ENCODE peak calls at places on chromosomes 11 and 22, in four cellular contexts. One of them, this sample, is unnamed.

GRCh38 chr11:27807594-27807993 is 107.3 kb upstream of the BDNF start:
- DNase-seq in PC-9: peak
- DNase-seq in dorsolateral prefrontal cortex: no peak
- DNase-seq in AG04450: peak
- DNase-seq in this sample: no peak

GRCh38 chr22:37211853-37212173 is 464 bp downstream of the SSTR3 start:
- DNase-seq in dorsolateral prefrontal cortex: no peak
- DNase-seq in AG04450: no peak
- DNase-seq in PC-9: no peak
- DNase-seq in this sample: no peak

GRCh38 chr11:33864479-33864878 is 27.4 kb downstream of the LMO2 start:
- DNase-seq in dorsolateral prefrontal cortex: no peak
- DNase-seq in PC-9: no peak
- DNase-seq in AG04450: no peak
- DNase-seq in this sample: no peak

GRCh38 chr11:27162237-27162636 is 121.6 kb downstream of the BBOX1 start:
- DNase-seq in dorsolateral prefrontal cortex: no peak
- DNase-seq in AG04450: no peak
- DNase-seq in PC-9: no peak
- DNase-seq in this sample: no peak

GRCh38 chr11:28666632-28667031 is 558.4 kb downstream of the METTL15 start:
- DNase-seq in PC-9: no peak
- DNase-seq in AG04450: no peak
- DNase-seq in dorsolateral prefrontal cortex: no peak
- DNase-seq in this sample: no peak

GRCh38 chr11:94926271-94926625 is 47.1 kb downstream of the CWC15 start:
- DNase-seq in AG04450: no peak
- DNase-seq in PC-9: no peak
- DNase-seq in dorsolateral prefrontal cortex: no peak
- DNase-seq in this sample: no peak

GRCh38 chr11:28743101-28743550 is 634.9 kb downstream of the METTL15 start:
- DNase-seq in AG04450: no peak
- DNase-seq in dorsolateral prefrontal cortex: no peak
- DNase-seq in PC-9: no peak
- DNase-seq in this sample: no peak

GRCh38 chr11:94641167-94641761 is 74.1 kb downstream of the PIWIL4 start:
- DNase-seq in dorsolateral prefrontal cortex: no peak
- DNase-seq in PC-9: no peak
- DNase-seq in AG04450: no peak
- DNase-seq in this sample: no peak

GRCh38 chr22:30127749-30128166 is 47.5 kb downstream of the HORMAD2 start:
- DNase-seq in PC-9: no peak
- DNase-seq in AG04450: peak
- DNase-seq in dorsolateral prefrontal cortex: no peak
- DNase-seq in this sample: peak

GRCh38 chr11:76615950-76616349 is 54.6 kb downstream of the LRRC32 start:
- DNase-seq in PC-9: no peak
- DNase-seq in dorsolateral prefrontal cortex: no peak
- DNase-seq in AG04450: no peak
- DNase-seq in this sample: peak

GRCh38 chr11:119195680-119196079 is 10.4 kb downstream of the NHERF4 start:
- DNase-seq in dorsolateral prefrontal cortex: no peak
- DNase-seq in AG04450: peak
- DNase-seq in PC-9: peak
- DNase-seq in this sample: peak

GRCh38 chr11:3823303-3823702 is 14.9 kb downstream of the PGAP2 start:
- DNase-seq in dorsolateral prefrontal cortex: peak
- DNase-seq in PC-9: no peak
- DNase-seq in AG04450: peak
- DNase-seq in this sample: peak

GRCh38 chr11:75760710-75761493 is 7.7 kb upstream of the DGAT2 start:
- DNase-seq in AG04450: no peak
- DNase-seq in dorsolateral prefrontal cortex: no peak
- DNase-seq in PC-9: peak
- DNase-seq in this sample: peak

GRCh38 chr11:117481036-117481435 is 153.4 kb downstream of the CEP164 start:
- DNase-seq in AG04450: no peak
- DNase-seq in dorsolateral prefrontal cortex: no peak
- DNase-seq in PC-9: no peak
- DNase-seq in this sample: no peak

GRCh38 chr11:47552086-47552580 is 799 bp downstream of the CELF1 start:
- DNase-seq in dorsolateral prefrontal cortex: no peak
- DNase-seq in AG04450: no peak
- DNase-seq in PC-9: peak
- DNase-seq in this sample: peak

GRCh38 chr11:15970506-15971214 is 385.7 kb downstream of the SOX6 start:
- DNase-seq in AG04450: no peak
- DNase-seq in dorsolateral prefrontal cortex: no peak
- DNase-seq in PC-9: no peak
- DNase-seq in this sample: no peak

GRCh38 chr11:9260182-9261146 is 4.7 kb downstream of the DENND5A start:
- DNase-seq in dorsolateral prefrontal cortex: no peak
- DNase-seq in PC-9: no peak
- DNase-seq in AG04450: no peak
- DNase-seq in this sample: no peak

GRCh38 chr22:22059476-22060002 is 77.0 kb upstream of the TOP3B start:
- DNase-seq in AG04450: no peak
- DNase-seq in PC-9: no peak
- DNase-seq in dorsolateral prefrontal cortex: no peak
- DNase-seq in this sample: no peak

GRCh38 chr22:30245181-30245984 is 1.2 kb downstream of the LIF start:
- DNase-seq in AG04450: no peak
- DNase-seq in dorsolateral prefrontal cortex: no peak
- DNase-seq in PC-9: no peak
- DNase-seq in this sample: no peak

GRCh38 chr22:20206709-20207215 is 55.9 kb upstream of the CCDC188 start:
- DNase-seq in PC-9: peak
- DNase-seq in AG04450: no peak
- DNase-seq in dorsolateral prefrontal cortex: no peak
- DNase-seq in this sample: peak

GRCh38 chr22:37329239-37330140 is 47.2 kb downstream of the CYTH4 start:
- DNase-seq in AG04450: no peak
- DNase-seq in PC-9: peak
- DNase-seq in dorsolateral prefrontal cortex: no peak
- DNase-seq in this sample: no peak

GRCh38 chr11:46117842-46118241 is 3.4 kb downstream of the PHF21A start:
- DNase-seq in AG04450: no peak
- DNase-seq in PC-9: no peak
- DNase-seq in dorsolateral prefrontal cortex: no peak
- DNase-seq in this sample: no peak

GRCh38 chr22:39364646-39365405 is 15.0 kb downstream of the SYNGR1 start:
- DNase-seq in AG04450: no peak
- DNase-seq in dorsolateral prefrontal cortex: no peak
- DNase-seq in PC-9: no peak
- DNase-seq in this sample: no peak

GRCh38 chr11:126332221-126332711 is 23.2 kb upstream of the ST3GAL4 start:
- DNase-seq in dorsolateral prefrontal cortex: peak
- DNase-seq in PC-9: peak
- DNase-seq in AG04450: peak
- DNase-seq in this sample: peak

DNA sequence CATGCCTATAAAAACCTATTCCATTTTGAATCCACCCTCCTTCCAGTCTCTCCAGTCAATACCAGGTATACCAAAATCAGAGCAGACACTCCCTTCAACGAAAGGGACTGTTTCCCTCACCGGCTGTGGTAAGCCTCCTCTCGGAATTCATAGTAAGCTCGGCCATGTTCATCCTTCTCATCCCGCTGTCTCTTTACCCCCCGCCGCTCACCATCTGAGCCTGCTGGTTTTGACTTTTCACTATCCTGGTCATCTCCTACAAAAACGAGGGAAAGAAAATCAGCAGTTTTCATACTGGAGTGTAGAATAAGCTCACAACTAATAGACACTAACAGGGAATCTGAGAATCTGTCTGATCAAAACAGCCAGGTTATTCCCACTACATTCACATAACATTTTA is 3.1 kb downstream of the HNRNPUL2 start:
- DNase-seq in AG04450: no peak
- DNase-seq in dorsolateral prefrontal cortex: no peak
- DNase-seq in PC-9: no peak
- DNase-seq in this sample: no peak
- H3K4me3 ChIP-seq in AG04450: peak
- H3K4me3 ChIP-seq in dorsolateral prefrontal cortex: no peak
- H3K4me3 ChIP-seq in PC-9: peak
- H3K4me3 ChIP-seq in this sample: peak

GRCh38 chr11:65209711-65210360 is 28.1 kb downstream of the CAPN1 start:
- DNase-seq in AG04450: no peak
- DNase-seq in dorsolateral prefrontal cortex: no peak
- DNase-seq in PC-9: peak
- DNase-seq in this sample: no peak
- TF ChIP-seq CTCF in AG04450: no peak
- TF ChIP-seq CTCF in dorsolateral prefrontal cortex: no peak
- TF ChIP-seq CTCF in PC-9: no peak
- TF ChIP-seq CTCF in this sample: no peak

GRCh38 chr11:128171496-128171895 is 415.9 kb downstream of the ETS1 start:
- DNase-seq in PC-9: peak
- DNase-seq in AG04450: no peak
- DNase-seq in dorsolateral prefrontal cortex: no peak
- DNase-seq in this sample: no peak

GRCh38 chr11:128161994-128162393 is 425.4 kb downstream of the ETS1 start:
- DNase-seq in AG04450: no peak
- DNase-seq in PC-9: no peak
- DNase-seq in dorsolateral prefrontal cortex: no peak
- DNase-seq in this sample: no peak

GRCh38 chr11:128164090-128164741 is 423.1 kb downstream of the ETS1 start:
- DNase-seq in AG04450: no peak
- DNase-seq in PC-9: no peak
- DNase-seq in dorsolateral prefrontal cortex: no peak
- DNase-seq in this sample: no peak

GRCh38 chr11:128165572-128165971 is 421.8 kb downstream of the ETS1 start:
- DNase-seq in AG04450: no peak
- DNase-seq in PC-9: no peak
- DNase-seq in dorsolateral prefrontal cortex: no peak
- DNase-seq in this sample: no peak
- H3K27ac ChIP-seq in AG04450: no peak
- H3K27ac ChIP-seq in PC-9: no peak
- H3K27ac ChIP-seq in dorsolateral prefrontal cortex: no peak
- H3K27ac ChIP-seq in this sample: no peak

GRCh38 chr22:25451480-25452114 is 112.9 kb upstream of the GRK3 start:
- DNase-seq in dorsolateral prefrontal cortex: no peak
- DNase-seq in AG04450: no peak
- DNase-seq in PC-9: no peak
- DNase-seq in this sample: no peak
- H3K4me3 ChIP-seq in dorsolateral prefrontal cortex: no peak
- H3K4me3 ChIP-seq in AG04450: no peak
- H3K4me3 ChIP-seq in PC-9: no peak
- H3K4me3 ChIP-seq in this sample: no peak

GRCh38 chr11:37450613-37451012 is 852.6 kb upstream of the RAG2 start:
- DNase-seq in AG04450: no peak
- DNase-seq in dorsolateral prefrontal cortex: no peak
- DNase-seq in PC-9: no peak
- DNase-seq in this sample: no peak

GRCh38 chr11:37451903-37452302 is 853.9 kb upstream of the RAG2 start:
- DNase-seq in AG04450: no peak
- DNase-seq in dorsolateral prefrontal cortex: no peak
- DNase-seq in PC-9: no peak
- DNase-seq in this sample: no peak

DNA sequence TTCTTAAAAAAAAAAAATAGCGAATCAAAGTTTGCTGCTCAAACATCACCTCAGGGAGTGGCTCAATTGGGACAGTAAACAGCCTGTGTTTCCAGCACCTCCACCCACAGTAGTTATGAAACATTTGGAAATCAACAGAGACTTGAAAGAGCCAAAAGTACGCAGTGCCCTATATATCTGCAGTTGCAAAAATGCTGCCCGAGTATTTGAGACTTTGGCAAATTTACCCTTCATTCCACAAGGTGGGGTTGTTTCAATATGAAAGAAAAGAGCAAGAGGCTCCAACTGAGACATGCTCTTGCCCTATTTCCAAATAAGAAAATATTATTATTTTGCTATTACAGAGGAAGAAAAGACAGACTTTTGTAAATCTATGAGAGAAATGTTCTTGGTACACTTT is 851.1 kb upstream of the RAG2 start:
- DNase-seq in dorsolateral prefrontal cortex: no peak
- DNase-seq in PC-9: peak
- DNase-seq in AG04450: peak
- DNase-seq in this sample: peak
- TF ChIP-seq CTCF in dorsolateral prefrontal cortex: peak
- TF ChIP-seq CTCF in PC-9: peak
- TF ChIP-seq CTCF in AG04450: peak
- TF ChIP-seq CTCF in this sample: peak

DNA sequence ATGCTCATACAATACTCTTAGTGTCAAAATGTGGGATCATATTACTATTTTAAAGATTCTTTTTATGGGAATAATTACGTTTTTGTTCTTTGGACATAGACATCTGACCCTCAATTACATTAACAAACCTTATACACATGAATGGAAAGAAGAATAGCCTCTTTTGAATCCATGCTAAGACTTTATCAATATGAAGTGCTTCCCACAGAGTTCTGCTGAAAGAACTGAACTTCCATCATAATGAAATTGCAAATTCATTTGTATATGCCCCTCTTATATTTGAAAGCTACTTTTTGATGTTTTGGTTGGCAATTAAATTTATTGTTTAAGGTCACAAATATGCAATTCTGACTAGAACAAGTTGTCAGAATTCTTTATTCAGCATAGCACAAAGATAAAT is 254.9 kb downstream of the TMEM135 start:
- DNase-seq in AG04450: no peak
- DNase-seq in dorsolateral prefrontal cortex: no peak
- DNase-seq in PC-9: no peak
- DNase-seq in this sample: no peak
- H3K27ac ChIP-seq in AG04450: no peak
- H3K27ac ChIP-seq in dorsolateral prefrontal cortex: no peak
- H3K27ac ChIP-seq in PC-9: no peak
- H3K27ac ChIP-seq in this sample: no peak

GRCh38 chr11:115580416-115580815 is 76.2 kb upstream of the CADM1 start:
- DNase-seq in PC-9: no peak
- DNase-seq in dorsolateral prefrontal cortex: no peak
- DNase-seq in AG04450: no peak
- DNase-seq in this sample: no peak
- H3K4me3 ChIP-seq in PC-9: no peak
- H3K4me3 ChIP-seq in dorsolateral prefrontal cortex: no peak
- H3K4me3 ChIP-seq in AG04450: no peak
- H3K4me3 ChIP-seq in this sample: no peak